ENCODE peak calls at places on chromosomes 7 and 10, in six cellular contexts. L is IMR-90, I is A549, D is Peyer's patch, P is K562, A is GM12891. R is an unnamed sample.

GRCh38 chr7:107622429-107622828 is 38.2 kb upstream of the SLC26A4 start:
- DNase-seq in P (no peak), L (peak; percentile 81), A (no peak), D (no peak), I (no peak), R (peak; percentile 17)

GRCh38 chr10:132688580-132689420 is 97.1 kb downstream of the NKX6-2 start:
- DNase-seq in L (no peak), A (no peak), I (no peak), P (no peak), D (peak; percentile 34), R (no peak)

GRCh38 chr7:12729112-12729511 is 41.7 kb downstream of the ARL4A start:
- DNase-seq in A (no peak), D (no peak), L (peak; percentile 15), I (no peak), P (peak; percentile 80), R (peak; percentile 37)

GRCh38 chr7:120190109-120190508 is 82.9 kb upstream of the KCND2 start:
- DNase-seq in L (no peak), A (no peak), D (no peak), P (no peak), I (no peak), R (no peak)

GRCh38 chr7:4273566-4274230 is 408.4 kb upstream of the FOXK1 start:
- DNase-seq in I (no peak), L (no peak), A (no peak), P (no peak), D (no peak), R (no peak)

GRCh38 chr7:158016171-158017087 is 571.2 kb downstream of the PTPRN2 start:
- DNase-seq in I (no peak), D (peak; percentile 45), P (no peak), L (no peak), A (no peak), R (no peak)

GRCh38 chr10:126731613-126731995 is 61.1 kb upstream of the C10orf90 start:
- DNase-seq in A (no peak), L (no peak), D (no peak), P (no peak), I (no peak), R (no peak)

GRCh38 chr7:108503112-108504026 is 22.6 kb downstream of the PNPLA8 start:
- DNase-seq in L (peak; percentile 56), A (no peak), P (no peak), D (no peak), I (no peak), R (no peak)

GRCh38 chr10:654647-654996 is 34.8 kb downstream of the DIP2C start:
- DNase-seq in L (no peak), I (no peak), A (no peak), D (no peak), P (no peak), R (no peak)

GRCh38 chr10:121574519-121575170 is 23.6 kb downstream of the FGFR2 start:
- DNase-seq in L (no peak), I (no peak), A (no peak), D (no peak), P (no peak), R (no peak)

GRCh38 chr10:73601486-73601921 is 10.4 kb upstream of the USP54 start:
- DNase-seq in D (peak; percentile 68), L (peak; percentile 24), A (no peak), I (no peak), P (no peak), R (no peak)

GRCh38 chr10:78267070-78267469 is 233.4 kb downstream of the RPS24 start:
- DNase-seq in I (no peak), D (no peak), L (peak; percentile 58), A (no peak), P (no peak), R (no peak)

GRCh38 chr10:92074126-92074887 is 150.7 kb downstream of the BTAF1 start:
- DNase-seq in I (peak; percentile 13), A (no peak), L (peak; percentile 6), D (no peak), P (peak; percentile 9), R (no peak)

GRCh38 chr10:77458986-77459590 is 178.5 kb downstream of the KCNMA1 start:
- DNase-seq in L (peak; percentile 49), P (no peak), A (no peak), I (no peak), D (no peak), R (no peak)

GRCh38 chr10:3935141-3935540 is 150.1 kb upstream of the KLF6 start:
- DNase-seq in A (peak; percentile 81), L (peak; percentile 79), D (no peak), I (no peak), P (no peak), R (no peak)

GRCh38 chr7:103148994-103149807 is at the start of gene NAPEPLD:
- DNase-seq in A (peak; percentile 76), I (peak; percentile 94), D (peak; percentile 93), L (peak; percentile 83), P (peak; percentile 94), R (peak; percentile 83)
- TF ChIP-seq POLR2A in A (peak; percentile 70), I (peak; percentile 21), D (peak; percentile 54), L (peak; percentile 65), P (peak; percentile 86), R (peak; percentile 81)

GRCh38 chr7:151742713-151743480 is 134.0 kb downstream of the PRKAG2 start:
- DNase-seq in A (no peak), I (no peak), P (no peak), L (no peak), D (no peak), R (no peak)

GRCh38 chr7:151745090-151745638 is 131.8 kb downstream of the PRKAG2 start:
- DNase-seq in P (no peak), D (peak; percentile 90), A (no peak), L (peak; percentile 89), I (peak; percentile 93), R (peak; percentile 83)

GRCh38 chr7:151744656-151745055 is 132.3 kb downstream of the PRKAG2 start:
- DNase-seq in A (no peak), P (no peak), D (no peak), I (no peak), L (no peak), R (no peak)

GRCh38 chr7:151744051-151744580 is 132.8 kb downstream of the PRKAG2 start:
- DNase-seq in L (no peak), P (no peak), A (no peak), D (no peak), I (no peak), R (no peak)

DNA sequence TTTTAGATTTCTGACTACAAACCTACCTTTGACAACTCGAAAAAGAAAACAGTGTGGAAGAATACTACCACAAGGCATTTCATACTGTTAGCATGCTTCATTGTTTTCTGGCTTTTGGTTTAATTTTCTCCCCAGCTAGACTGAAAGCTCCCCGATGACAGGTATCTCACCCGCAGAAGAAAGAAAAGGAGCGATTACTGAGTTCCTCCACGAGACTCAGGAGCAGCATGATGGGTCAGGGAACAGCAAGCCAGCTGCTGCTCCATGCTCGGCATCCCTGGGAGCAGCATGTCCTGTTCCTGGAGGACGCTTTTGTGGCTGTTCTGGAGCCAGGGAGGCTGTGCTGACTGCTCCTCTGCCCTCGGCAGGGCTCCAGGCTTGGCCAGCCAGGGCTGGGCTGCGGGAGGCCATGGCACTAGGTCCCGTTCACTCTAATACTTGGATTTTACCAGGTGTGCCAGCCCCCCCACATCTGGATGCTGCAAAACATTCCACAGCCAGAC is 133.4 kb downstream of the PRKAG2 start:
- DNase-seq in I (no peak), P (no peak), D (no peak), A (no peak), L (no peak), R (no peak)
- TF ChIP-seq POLR2A in I (no peak), P (no peak), D (no peak), A (no peak), L (no peak), R (no peak)

GRCh38 chr7:130385600-130386066 is 5.3 kb downstream of the CPA1 start:
- DNase-seq in A (no peak), D (no peak), L (no peak), P (no peak), I (no peak), R (no peak)
- TF ChIP-seq POLR2A in A (no peak), D (no peak), L (no peak), P (no peak), I (no peak), R (no peak)

GRCh38 chr7:23013715-23014649 is at the start of gene HYCC1:
- DNase-seq in A (peak; percentile 68), P (peak; percentile 99), L (peak; percentile 99), I (peak; percentile 94), D (peak; percentile 99), R (peak; percentile 98)
- TF ChIP-seq POLR2A in A (peak; percentile 96), P (peak; percentile 94), L (peak; percentile 96), I (peak; percentile 97), D (peak; percentile 97), R (peak; percentile 100)

R was measured in H54.